ENCODE peak calls at places on chromosome 22, in eight cellular contexts. B is transverse colon; R is WERI-Rb-1; O is tibial nerve; S is lung microvascular endothelial cell; N is mucosa of descending colon; C is stimulated activated CD4-positive, alpha-beta T cell treated with anti-CD3 and anti-CD28 coated beads, Interleukin-15, amount 100 ng/mL, for 24 hours; Z is RWPE1. Y is an unnamed sample.
A peak's percentile ranks its signal among the peaks of the same experiment; 100 is the strongest.

GRCh38 chr22:50597097-50597496 is 3.5 kb upstream of the MAPK8IP2 start:
- DNase-seq in B (no peak), S (no peak), Z (no peak), C (no peak), O (no peak), N (no peak), R (no peak), Y (no peak)

GRCh38 chr22:43847376-43848289 is 14.7 kb downstream of the SULT4A1 start:
- DNase-seq in R (no peak), Z (no peak), O (peak; percentile 3), S (no peak), C (no peak), B (no peak), N (peak; percentile 25), Y (no peak)

GRCh38 chr22:36327922-36328551 is 59.7 kb downstream of the MYH9 start:
- DNase-seq in N (no peak), R (no peak), B (no peak), C (no peak), Z (no peak), O (no peak), S (peak; percentile 59), Y (no peak)

GRCh38 chr22:42796081-42796480 is 61.0 kb downstream of the ARFGAP3 start:
- DNase-seq in N (no peak), Z (no peak), R (no peak), O (no peak), C (no peak), S (no peak), B (no peak), Y (no peak)

GRCh38 chr22:18973264-18974031 is 37.4 kb upstream of the PRODH start:
- DNase-seq in B (no peak), N (peak; percentile 21), S (no peak), C (no peak), Z (no peak), R (no peak), O (no peak), Y (no peak)

GRCh38 chr22:18076060-18076497 is 1.7 kb upstream of the PEX26 start:
- DNase-seq in C (peak; percentile 34), N (no peak), S (peak; percentile 90), Z (peak; percentile 58), B (peak; percentile 63), R (peak; percentile 40), O (no peak), Y (peak; percentile 61)

GRCh38 chr22:45187891-45188290 is 24.2 kb downstream of the NUP50 start:
- DNase-seq in B (no peak), Z (no peak), C (no peak), N (no peak), S (no peak), R (no peak), O (no peak), Y (no peak)

GRCh38 chr22:46618667-46619066 is 1.5 kb upstream of the GRAMD4 start:
- DNase-seq in N (no peak), S (no peak), B (no peak), C (no peak), R (no peak), O (no peak), Z (no peak), Y (no peak)

GRCh38 chr22:37184816-37185541 is 3.1 kb downstream of the C1QTNF6 start:
- DNase-seq in C (no peak), B (no peak), S (no peak), N (peak; percentile 50), Z (no peak), R (no peak), O (no peak), Y (no peak)

GRCh38 chr22:32788884-32789624 is 12.5 kb upstream of the TIMP3 start:
- DNase-seq in R (no peak), C (no peak), O (no peak), N (no peak), S (no peak), B (no peak), Z (no peak), Y (no peak)

GRCh38 chr22:11629661-11630385 is 3898.2 kb upstream of the OR11H1 start:
- DNase-seq in R (no peak), S (no peak), Z (no peak), N (no peak), C (no peak), O (no peak), B (no peak), Y (no peak)

GRCh38 chr22:48944433-48944755 is 883.3 kb downstream of the BRD1 start:
- DNase-seq in R (no peak), O (no peak), N (no peak), Z (no peak), S (no peak), B (no peak), C (no peak), Y (no peak)

GRCh38 chr22:46107089-46107664 is 43.1 kb upstream of the PPARA start:
- DNase-seq in B (peak; percentile 56), O (peak; percentile 37), R (no peak), S (no peak), N (peak; percentile 78), Z (no peak), C (no peak), Y (no peak)

GRCh38 chr22:18024276-18024939 is at the start of gene MICAL3:
- DNase-seq in C (peak; percentile 76), Z (peak; percentile 52), O (no peak), N (peak; percentile 70), B (peak; percentile 75), R (peak; percentile 60), S (peak; percentile 84), Y (peak; percentile 56)

GRCh38 chr22:19959043-19959586 is 17.5 kb upstream of the TXNRD2 start:
- DNase-seq in C (no peak), O (peak; percentile 76), N (peak; percentile 80), R (peak; percentile 62), Z (no peak), B (peak; percentile 78), S (peak; percentile 93), Y (no peak)

GRCh38 chr22:27238935-27239510 is 562.5 kb downstream of the MN1 start:
- DNase-seq in C (no peak), O (no peak), R (no peak), B (no peak), S (peak; percentile 67), N (peak; percentile 73), Z (peak; percentile 74), Y (peak; percentile 41)

GRCh38 chr22:19822301-19823117 is 32.2 kb downstream of the GNB1L start:
- DNase-seq in Z (no peak), C (no peak), S (no peak), N (peak; percentile 25), O (no peak), B (peak; percentile 3), R (no peak), Y (no peak)

GRCh38 chr22:39682994-39683393 is 112.4 kb downstream of the CACNA1I start:
- DNase-seq in Z (no peak), S (no peak), N (no peak), C (no peak), B (no peak), O (no peak), R (no peak), Y (no peak)

GRCh38 chr22:32473388-32473952 is 1.1 kb upstream of the FBXO7 start:
- DNase-seq in Z (peak; percentile 23), N (no peak), R (peak; percentile 24), S (peak; percentile 77), B (peak; percentile 30), O (no peak), C (peak; percentile 21), Y (no peak)

GRCh38 chr22:30354644-30355043 is 2.0 kb downstream of the SF3A1 start:
- DNase-seq in Z (no peak), C (no peak), S (no peak), N (no peak), B (no peak), R (no peak), O (no peak), Y (no peak)

GRCh38 chr22:23826510-23827350 is 12.1 kb downstream of the DERL3 start:
- DNase-seq in C (no peak), N (peak; percentile 43), O (no peak), R (no peak), Z (no peak), B (no peak), S (no peak), Y (no peak)

GRCh38 chr22:19579113-19579811 is 55.1 kb upstream of the CLDN5 start:
- DNase-seq in C (peak; percentile 19), N (no peak), S (peak; percentile 55), O (no peak), R (no peak), B (no peak), Z (no peak), Y (no peak)

GRCh38 chr22:21881841-21882753 is 14.7 kb upstream of the MAPK1 start:
- DNase-seq in S (no peak), N (no peak), C (no peak), B (no peak), Z (no peak), O (no peak), R (no peak), Y (no peak)

GRCh38 chr22:33271390-33272161 is 213.4 kb upstream of the SYN3 start:
- DNase-seq in R (no peak), B (peak; percentile 44), O (no peak), S (peak; percentile 24), C (no peak), Z (no peak), N (no peak), Y (no peak)

GRCh38 chr22:36544107-36544620 is 15.2 kb upstream of the EIF3D start:
- DNase-seq in R (no peak), Z (no peak), O (no peak), S (no peak), C (no peak), N (no peak), B (no peak), Y (peak; percentile 20)

GRCh38 chr22:39343259-39344045 is 6.3 kb upstream of the SYNGR1 start:
- DNase-seq in B (peak; percentile 66), R (peak; percentile 76), S (peak; percentile 69), O (no peak), Z (peak; percentile 41), C (peak; percentile 65), N (no peak), Y (no peak)

GRCh38 chr22:22520667-22521602 is 865 bp upstream of the ZNF280A start:
- DNase-seq in O (no peak), S (peak; percentile 13), B (no peak), N (no peak), R (no peak), C (no peak), Z (no peak), Y (no peak)

GRCh38 chr22:40084246-40084645 is 89.5 kb downstream of the FAM83F start:
- DNase-seq in O (no peak), Z (no peak), S (no peak), R (no peak), C (no peak), B (no peak), N (no peak), Y (no peak)

GRCh38 chr22:39236321-39237275 is 8.2 kb downstream of the PDGFB start:
- DNase-seq in N (no peak), S (peak; percentile 49), O (no peak), B (peak; percentile 45), C (peak; percentile 69), Z (no peak), R (no peak), Y (no peak)

GRCh38 chr22:43183496-43184263 is 3.3 kb downstream of the TTLL12 start:
- DNase-seq in B (no peak), R (no peak), S (peak; percentile 28), O (no peak), N (peak; percentile 47), C (no peak), Z (no peak), Y (no peak)

GRCh38 chr22:43476341-43476740 is 64.5 kb downstream of the MPPED1 start:
- DNase-seq in N (no peak), B (no peak), S (no peak), R (peak; percentile 44), O (no peak), Z (no peak), C (no peak), Y (no peak)

GRCh38 chr22:19174106-19175025 is 4.2 kb downstream of the SLC25A1 start:
- DNase-seq in Z (peak; percentile 17), R (no peak), N (peak; percentile 59), O (peak; percentile 68), S (peak; percentile 62), B (no peak), C (no peak), Y (peak; percentile 38)

GRCh38 chr22:28102413-28102812 is 183.4 kb upstream of the PITPNB start:
- DNase-seq in S (no peak), O (no peak), N (no peak), R (no peak), Z (no peak), C (no peak), B (no peak), Y (no peak)

GRCh38 chr22:20061481-20061861 is 18.6 kb upstream of the DGCR8 start:
- DNase-seq in O (no peak), B (no peak), R (no peak), Z (peak; percentile 76), S (peak; percentile 40), C (no peak), N (no peak), Y (no peak)

Y was measured in T1000.